ENCODE peak calls at places on chromosomes 7 and 10, in ten cellular contexts. Y is mesendoderm, I is aorta, L is adipocyte, K is fibroblast of lung, X is fibroblast of pulmonary artery, T is astrocyte, F is AG04449, R is GM12864, H is SJSA1. V is an unnamed sample.

GRCh38 chr10:35352508-35352907 is 16.2 kb downstream of the CCNY start:
- DNase-seq in Y (no peak), I (no peak), L (no peak), K (no peak), X (no peak), T (no peak), F (no peak), R (no peak), H (no peak), V (no peak)

GRCh38 chr10:69685426-69685801 is 55.4 kb downstream of the FAM241B start:
- DNase-seq in Y (no peak), I (no peak), L (no peak), K (peak), X (no peak), T (peak), F (no peak), R (no peak), H (no peak), V (no peak)

GRCh38 chr10:101889256-101890210 is 45.9 kb upstream of the KCNIP2 start:
- DNase-seq in Y (peak), I (peak), L (peak), K (peak), X (peak), T (peak), F (peak), R (peak), H (peak), V (peak)

GRCh38 chr10:121027390-121027789 is 176.2 kb downstream of the WDR11 start:
- DNase-seq in Y (peak), I (no peak), L (no peak), K (no peak), X (no peak), T (no peak), F (no peak), R (no peak), H (no peak), V (no peak)

GRCh38 chr7:151415375-151416112 is 5.7 kb upstream of the WDR86 start:
- DNase-seq in Y (no peak), I (no peak), L (peak), K (no peak), X (peak), T (no peak), F (no peak), R (no peak), H (no peak), V (peak)

GRCh38 chr7:73999664-74000420 is 28.1 kb upstream of the ELN start:
- DNase-seq in Y (no peak), I (peak), L (peak), K (peak), X (peak), T (peak), F (peak), R (no peak), H (peak), V (peak)

GRCh38 chr7:3399858-3400257 is 98.8 kb downstream of the SDK1 start:
- DNase-seq in Y (peak), I (no peak), L (no peak), K (peak), X (peak), T (peak), F (no peak), R (peak), H (no peak), V (no peak)

GRCh38 chr10:20041931-20042330 is 225.7 kb downstream of the PLXDC2 start:
- DNase-seq in Y (no peak), I (no peak), L (no peak), K (no peak), X (no peak), T (no peak), F (no peak), R (no peak), H (no peak), V (no peak)

GRCh38 chr7:25007668-25008067 is 27.7 kb upstream of the OSBPL3 start:
- DNase-seq in Y (no peak), I (no peak), L (no peak), K (no peak), X (no peak), T (no peak), F (no peak), R (no peak), H (no peak), V (no peak)

GRCh38 chr10:63573068-63573697 is 52.0 kb downstream of the REEP3 start:
- DNase-seq in Y (no peak), I (no peak), L (peak), K (peak), X (peak), T (peak), F (peak), R (no peak), H (no peak), V (no peak)

GRCh38 chr10:110918269-110918632 is 729 bp downstream of the BBIP1 start:
- DNase-seq in Y (peak), I (peak), L (peak), K (peak), X (peak), T (peak), F (peak), R (no peak), H (peak), V (peak)

GRCh38 chr7:2939193-2939885 is 95.2 kb upstream of the GNA12 start:
- DNase-seq in Y (no peak), I (peak), L (no peak), K (peak), X (no peak), T (no peak), F (no peak), R (no peak), H (no peak), V (no peak)

GRCh38 chr10:119270893-119271361 is 63.6 kb downstream of the GRK5 start:
- DNase-seq in Y (no peak), I (peak), L (no peak), K (peak), X (peak), T (peak), F (no peak), R (peak), H (peak), V (no peak)

GRCh38 chr7:1322240-1323110 is 89.8 kb downstream of the UNCX start:
- DNase-seq in Y (no peak), I (peak), L (no peak), K (no peak), X (no peak), T (no peak), F (no peak), R (no peak), H (no peak), V (no peak)

GRCh38 chr7:1321411-1322239 is 89.0 kb downstream of the UNCX start:
- DNase-seq in Y (no peak), I (no peak), L (no peak), K (no peak), X (no peak), T (no peak), F (no peak), R (no peak), H (no peak), V (no peak)

GRCh38 chr7:1323178-1324027 is 90.7 kb downstream of the UNCX start:
- DNase-seq in Y (no peak), I (peak), L (no peak), K (no peak), X (no peak), T (no peak), F (no peak), R (no peak), H (no peak), V (no peak)

GRCh38 chr7:1318661-1319060 is 86.0 kb downstream of the UNCX start:
- DNase-seq in Y (no peak), I (no peak), L (no peak), K (no peak), X (no peak), T (no peak), F (no peak), R (no peak), H (no peak), V (no peak)

GRCh38 chr7:1320616-1321289 is 88.1 kb downstream of the UNCX start:
- DNase-seq in Y (no peak), I (no peak), L (no peak), K (no peak), X (no peak), T (no peak), F (no peak), R (no peak), H (no peak), V (no peak)
- H3K4me3 ChIP-seq in Y (no peak), I (no peak), L (no peak), K (no peak), X (no peak), T (no peak), F (no peak), R (no peak), H (no peak), V (no peak)

GRCh38 chr10:99533496-99534455 is 1.0 kb downstream of the NKX2-3 start:
- DNase-seq in Y (no peak), I (no peak), L (no peak), K (no peak), X (no peak), T (no peak), F (no peak), R (no peak), H (no peak), V (no peak)

GRCh38 chr10:99534456-99534938 is 1.8 kb downstream of the NKX2-3 start:
- DNase-seq in Y (no peak), I (no peak), L (no peak), K (no peak), X (no peak), T (no peak), F (no peak), R (no peak), H (no peak), V (no peak)

GRCh38 chr10:99532194-99532593 is 548 bp upstream of the NKX2-3 start:
- DNase-seq in Y (no peak), I (no peak), L (no peak), K (no peak), X (no peak), T (no peak), F (no peak), R (no peak), H (no peak), V (no peak)

GRCh38 chr10:99531696-99532050 is 1.1 kb upstream of the NKX2-3 start:
- DNase-seq in Y (no peak), I (no peak), L (no peak), K (no peak), X (no peak), T (no peak), F (no peak), R (no peak), H (no peak), V (no peak)

GRCh38 chr10:99532687-99533495 is at the start of gene NKX2-3:
- DNase-seq in Y (peak), I (peak), L (peak), K (peak), X (peak), T (no peak), F (no peak), R (peak), H (no peak), V (no peak)
- H3K4me3 ChIP-seq in Y (no peak), I (no peak), L (no peak), K (no peak), X (no peak), T (no peak), F (no peak), R (peak), H (no peak), V (no peak)

DNA sequence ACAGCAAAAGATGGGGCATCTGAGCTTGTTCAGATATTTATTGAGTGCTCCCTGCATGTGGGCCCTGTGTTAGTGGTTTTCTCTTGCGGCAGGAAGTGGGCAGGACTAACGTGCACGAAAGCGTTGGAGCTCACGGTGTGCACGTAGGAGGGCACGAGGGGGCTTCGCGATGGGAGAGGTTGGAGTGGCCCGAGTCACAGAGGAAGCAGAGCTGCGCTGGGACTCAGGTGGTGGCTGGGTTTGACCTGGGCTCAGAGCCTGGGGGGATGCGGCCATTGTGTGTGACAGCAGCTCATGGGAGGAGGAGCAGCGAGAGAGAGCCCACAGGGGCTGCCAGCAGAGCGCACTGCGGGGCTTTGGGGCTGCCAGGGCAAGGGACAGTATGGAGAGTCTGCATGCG is 7.7 kb downstream of the ZSCAN25 start:
- DNase-seq in Y (no peak), I (no peak), L (no peak), K (no peak), X (no peak), T (no peak), F (no peak), R (no peak), H (peak), V (no peak)
- H3K4me3 ChIP-seq in Y (no peak), I (no peak), L (no peak), K (no peak), X (no peak), T (no peak), F (no peak), R (no peak), H (no peak), V (no peak)

DNA sequence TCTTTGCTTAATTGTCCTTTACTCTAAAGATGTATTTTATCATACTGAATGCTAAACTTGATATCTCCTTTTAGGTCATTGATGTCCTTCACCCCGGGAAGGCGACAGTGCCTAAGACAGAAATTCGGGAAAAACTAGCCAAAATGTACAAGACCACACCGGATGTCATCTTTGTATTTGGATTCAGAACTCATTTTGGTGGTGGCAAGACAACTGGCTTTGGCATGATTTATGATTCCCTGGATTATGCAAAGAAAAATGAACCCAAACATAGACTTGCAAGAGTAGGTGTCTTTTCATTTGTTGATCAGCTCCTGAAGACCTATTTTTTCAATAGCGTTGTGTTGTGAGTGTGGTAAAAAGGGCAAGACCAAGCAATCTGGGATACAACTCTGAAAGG is 1.8 kb downstream of the RPS24 start:
- DNase-seq in Y (no peak), I (no peak), L (no peak), K (no peak), X (no peak), T (no peak), F (no peak), R (no peak), H (no peak), V (no peak)
- H3K4me3 ChIP-seq in Y (no peak), I (no peak), L (peak), K (peak), X (no peak), T (peak), F (no peak), R (peak), H (no peak), V (no peak)